ENCODE peak calls at places on chromosomes 11 and 22, in six cellular contexts. One of them, this sample, is unnamed.

GRCh38 chr22:26325641-26326040 is 103.4 kb upstream of the ASPHD2 start:
- DNase-seq in keratinocyte: no peak
- DNase-seq in PC-3: no peak
- DNase-seq in mesenchymal stem cell: no peak
- DNase-seq in endothelial cell of umbilical vein: no peak
- DNase-seq in endodermal cell: no peak
- DNase-seq in this sample: no peak

GRCh38 chr11:45193695-45194094 is 47.3 kb downstream of the PRDM11 start:
- DNase-seq in keratinocyte: no peak
- DNase-seq in PC-3: no peak
- DNase-seq in mesenchymal stem cell: no peak
- DNase-seq in endothelial cell of umbilical vein: no peak
- DNase-seq in endodermal cell: no peak
- DNase-seq in this sample: no peak

GRCh38 chr22:29031236-29031982 is 30.2 kb downstream of the C22orf31 start:
- DNase-seq in keratinocyte: no peak
- DNase-seq in PC-3: peak; percentile 83
- DNase-seq in mesenchymal stem cell: peak; percentile 100
- DNase-seq in endothelial cell of umbilical vein: peak; percentile 97
- DNase-seq in endodermal cell: peak; percentile 89
- DNase-seq in this sample: peak; percentile 90

GRCh38 chr11:11963842-11964773 is 44.3 kb downstream of the DKK3 start:
- DNase-seq in keratinocyte: no peak
- DNase-seq in PC-3: no peak
- DNase-seq in mesenchymal stem cell: no peak
- DNase-seq in endothelial cell of umbilical vein: no peak
- DNase-seq in endodermal cell: no peak
- DNase-seq in this sample: no peak

GRCh38 chr11:110367571-110367970 is 62.2 kb upstream of the FDX1 start:
- DNase-seq in keratinocyte: no peak
- DNase-seq in PC-3: peak; percentile 50
- DNase-seq in mesenchymal stem cell: no peak
- DNase-seq in endothelial cell of umbilical vein: peak; percentile 44
- DNase-seq in endodermal cell: no peak
- DNase-seq in this sample: peak; percentile 47

GRCh38 chr22:22452211-22452610 is 56.3 kb downstream of the ZNF280B start:
- DNase-seq in keratinocyte: no peak
- DNase-seq in PC-3: no peak
- DNase-seq in mesenchymal stem cell: no peak
- DNase-seq in endothelial cell of umbilical vein: no peak
- DNase-seq in endodermal cell: no peak
- DNase-seq in this sample: no peak

GRCh38 chr11:72395993-72396392 is 38.3 kb downstream of the CLPB start:
- DNase-seq in keratinocyte: no peak
- DNase-seq in PC-3: no peak
- DNase-seq in mesenchymal stem cell: no peak
- DNase-seq in endothelial cell of umbilical vein: no peak
- DNase-seq in endodermal cell: no peak
- DNase-seq in this sample: no peak

GRCh38 chr11:34483475-34483874 is 30.1 kb downstream of the ELF5 start:
- DNase-seq in keratinocyte: no peak
- DNase-seq in PC-3: no peak
- DNase-seq in mesenchymal stem cell: no peak
- DNase-seq in endothelial cell of umbilical vein: no peak
- DNase-seq in endodermal cell: no peak
- DNase-seq in this sample: no peak

GRCh38 chr22:50062509-50063135 is 4.5 kb upstream of the TTLL8 start:
- DNase-seq in keratinocyte: no peak
- DNase-seq in PC-3: no peak
- DNase-seq in mesenchymal stem cell: no peak
- DNase-seq in endothelial cell of umbilical vein: no peak
- DNase-seq in endodermal cell: no peak
- DNase-seq in this sample: no peak

GRCh38 chr22:24146791-24147353 is 34.4 kb upstream of the SUSD2 start:
- DNase-seq in keratinocyte: no peak
- DNase-seq in PC-3: no peak
- DNase-seq in mesenchymal stem cell: peak; percentile 94
- DNase-seq in endothelial cell of umbilical vein: peak; percentile 72
- DNase-seq in endodermal cell: peak; percentile 68
- DNase-seq in this sample: peak; percentile 73

GRCh38 chr11:105609832-105610781 is at the start of gene GRIA4:
- DNase-seq in keratinocyte: no peak
- DNase-seq in PC-3: no peak
- DNase-seq in mesenchymal stem cell: peak; percentile 88
- DNase-seq in endothelial cell of umbilical vein: peak; percentile 29
- DNase-seq in endodermal cell: peak; percentile 86
- DNase-seq in this sample: peak; percentile 72

GRCh38 chr11:9568854-9569587 is 4.4 kb upstream of the WEE1 start:
- DNase-seq in keratinocyte: peak; percentile 74
- DNase-seq in PC-3: peak; percentile 97
- DNase-seq in mesenchymal stem cell: peak; percentile 99
- DNase-seq in endothelial cell of umbilical vein: peak; percentile 79
- DNase-seq in endodermal cell: peak; percentile 84
- DNase-seq in this sample: peak; percentile 98
- H3K4me3 ChIP-seq in keratinocyte: peak overlapping the region; percentile 9
- H3K4me3 ChIP-seq in PC-3: peak overlapping the region; percentile 47
- H3K4me3 ChIP-seq in mesenchymal stem cell: no peak overlapping the region
- H3K4me3 ChIP-seq in endothelial cell of umbilical vein: no peak overlapping the region
- H3K4me3 ChIP-seq in endodermal cell: peak overlapping the region; percentile 47
- H3K4me3 ChIP-seq in this sample: peak overlapping the region; percentile 64

GRCh38 chr11:111410951-111411350 is 31.9 kb upstream of the POU2AF1 start:
- DNase-seq in keratinocyte: no peak
- DNase-seq in PC-3: no peak
- DNase-seq in mesenchymal stem cell: no peak
- DNase-seq in endothelial cell of umbilical vein: no peak
- DNase-seq in endodermal cell: no peak
- DNase-seq in this sample: no peak

GRCh38 chr11:111409915-111410314 is 30.8 kb upstream of the POU2AF1 start:
- DNase-seq in keratinocyte: no peak
- DNase-seq in PC-3: no peak
- DNase-seq in mesenchymal stem cell: no peak
- DNase-seq in endothelial cell of umbilical vein: no peak
- DNase-seq in endodermal cell: no peak
- DNase-seq in this sample: no peak

GRCh38 chr11:111411456-111411855 is 32.4 kb upstream of the POU2AF1 start:
- DNase-seq in keratinocyte: no peak
- DNase-seq in PC-3: no peak
- DNase-seq in mesenchymal stem cell: no peak
- DNase-seq in endothelial cell of umbilical vein: no peak
- DNase-seq in endodermal cell: no peak
- DNase-seq in this sample: no peak

GRCh38 chr11:111407652-111408051 is 28.6 kb upstream of the POU2AF1 start:
- DNase-seq in keratinocyte: no peak
- DNase-seq in PC-3: no peak
- DNase-seq in mesenchymal stem cell: no peak
- DNase-seq in endothelial cell of umbilical vein: no peak
- DNase-seq in endodermal cell: no peak
- DNase-seq in this sample: no peak

GRCh38 chr11:111408789-111409727 is 30.0 kb upstream of the POU2AF1 start:
- DNase-seq in keratinocyte: no peak
- DNase-seq in PC-3: no peak
- DNase-seq in mesenchymal stem cell: peak; percentile 10
- DNase-seq in endothelial cell of umbilical vein: no peak
- DNase-seq in endodermal cell: no peak
- DNase-seq in this sample: peak; percentile 61
- H3K4me1 ChIP-seq in keratinocyte: no peaks in the 10 kb centered on the region
- H3K4me1 ChIP-seq in PC-3: no peaks in the 10 kb centered on the region
- H3K4me1 ChIP-seq in mesenchymal stem cell: no peaks in the 10 kb centered on the region
- H3K4me1 ChIP-seq in endothelial cell of umbilical vein: no peaks in the 10 kb centered on the region
- H3K4me1 ChIP-seq in endodermal cell: no peaks in the 10 kb centered on the region
- H3K4me1 ChIP-seq in this sample: no peaks in the 10 kb centered on the region

GRCh38 chr22:19960491-19961200 is 19.0 kb upstream of the TXNRD2 start:
- DNase-seq in keratinocyte: no peak
- DNase-seq in PC-3: no peak
- DNase-seq in mesenchymal stem cell: no peak
- DNase-seq in endothelial cell of umbilical vein: no peak
- DNase-seq in endodermal cell: no peak
- DNase-seq in this sample: no peak

GRCh38 chr22:19959043-19959586 is 17.5 kb upstream of the TXNRD2 start:
- DNase-seq in keratinocyte: no peak
- DNase-seq in PC-3: no peak
- DNase-seq in mesenchymal stem cell: peak; percentile 88
- DNase-seq in endothelial cell of umbilical vein: peak; percentile 79
- DNase-seq in endodermal cell: peak; percentile 99
- DNase-seq in this sample: peak; percentile 52

GRCh38 chr22:19957445-19957844 is 15.8 kb upstream of the TXNRD2 start:
- DNase-seq in keratinocyte: no peak
- DNase-seq in PC-3: no peak
- DNase-seq in mesenchymal stem cell: no peak
- DNase-seq in endothelial cell of umbilical vein: no peak
- DNase-seq in endodermal cell: no peak
- DNase-seq in this sample: no peak

GRCh38 chr22:19959587-19960490 is 18.2 kb upstream of the TXNRD2 start:
- DNase-seq in keratinocyte: no peak
- DNase-seq in PC-3: no peak
- DNase-seq in mesenchymal stem cell: peak; percentile 71
- DNase-seq in endothelial cell of umbilical vein: no peak
- DNase-seq in endodermal cell: no peak
- DNase-seq in this sample: no peak

GRCh38 chr22:19958083-19959042 is 16.7 kb upstream of the TXNRD2 start:
- DNase-seq in keratinocyte: no peak
- DNase-seq in PC-3: no peak
- DNase-seq in mesenchymal stem cell: peak; percentile 84
- DNase-seq in endothelial cell of umbilical vein: no peak
- DNase-seq in endodermal cell: no peak
- DNase-seq in this sample: peak; percentile 54
- H3K9ac ChIP-seq in keratinocyte: no peak overlapping the region
- H3K9ac ChIP-seq in PC-3: no peak overlapping the region
- H3K9ac ChIP-seq in mesenchymal stem cell: peak overlapping the region; percentile 83
- H3K9ac ChIP-seq in endothelial cell of umbilical vein: no peak overlapping the region
- H3K9ac ChIP-seq in endodermal cell: peak overlapping the region; percentile 45
- H3K9ac ChIP-seq in this sample: peak overlapping the region; percentile 50

DNA sequence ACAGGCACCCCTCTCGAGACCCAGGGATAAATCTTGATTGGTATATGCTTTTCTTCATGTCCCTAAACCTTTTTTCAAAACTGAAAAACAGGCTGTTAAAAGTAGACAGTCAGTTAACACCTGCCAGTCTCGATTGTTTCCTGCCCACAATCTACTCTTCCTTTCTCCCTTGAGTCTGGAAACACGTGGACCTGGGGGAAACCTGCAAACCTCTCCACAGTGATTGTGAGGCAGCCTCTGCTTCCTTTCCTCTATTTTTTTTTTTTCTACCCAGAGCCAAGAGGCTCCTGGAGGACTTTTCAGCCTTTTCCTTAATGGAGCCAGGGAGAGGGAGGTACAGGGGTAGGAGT is 69.4 kb upstream of the CLMP start:
- DNase-seq in keratinocyte: no peak
- DNase-seq in PC-3: no peak
- DNase-seq in mesenchymal stem cell: no peak
- DNase-seq in endothelial cell of umbilical vein: no peak
- DNase-seq in endodermal cell: no peak
- DNase-seq in this sample: no peak
- H3K4me3 ChIP-seq in keratinocyte: no peak overlapping the region
- H3K4me3 ChIP-seq in PC-3: no peak overlapping the region
- H3K4me3 ChIP-seq in mesenchymal stem cell: no peak overlapping the region
- H3K4me3 ChIP-seq in endothelial cell of umbilical vein: no peak overlapping the region
- H3K4me3 ChIP-seq in endodermal cell: no peak overlapping the region
- H3K4me3 ChIP-seq in this sample: no peak overlapping the region

DNA sequence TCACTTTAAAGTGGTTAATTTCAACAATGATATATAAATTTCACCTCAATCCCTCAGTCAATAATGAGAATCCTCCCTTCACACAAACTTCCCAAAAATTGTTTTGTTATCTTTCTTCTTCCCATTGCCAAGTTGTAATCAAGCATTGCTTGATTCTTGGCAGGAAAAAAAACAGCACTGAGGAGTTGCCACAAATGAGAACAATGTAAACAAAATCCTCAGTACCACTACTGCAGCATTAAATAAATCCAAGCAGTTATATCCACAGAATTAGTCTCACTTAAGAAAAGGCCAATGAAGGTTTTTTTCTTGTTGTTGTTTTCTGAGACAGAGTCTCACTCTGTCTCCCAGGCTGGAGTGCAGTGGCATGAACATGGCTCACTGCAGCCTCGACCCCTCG is 38.2 kb downstream of the FAM168A start:
- DNase-seq in keratinocyte: no peak
- DNase-seq in PC-3: no peak
- DNase-seq in mesenchymal stem cell: peak; percentile 18
- DNase-seq in endothelial cell of umbilical vein: no peak
- DNase-seq in endodermal cell: no peak
- DNase-seq in this sample: peak; percentile 27
- H3K4me1 ChIP-seq in keratinocyte: no peaks in the 10 kb centered on the region
- H3K4me1 ChIP-seq in PC-3: no peaks in the 10 kb centered on the region
- H3K4me1 ChIP-seq in mesenchymal stem cell: no peaks in the 10 kb centered on the region
- H3K4me1 ChIP-seq in endothelial cell of umbilical vein: no peaks in the 10 kb centered on the region
- H3K4me1 ChIP-seq in endodermal cell: no peaks in the 10 kb centered on the region
- H3K4me1 ChIP-seq in this sample: peaks cover 1% of the 10 kb centered on the region